ENCODE peak calls at places on chromosomes 5 and 9, in six cellular contexts. R, K, V, Z, X and U are unnamed samples.

GRCh38 chr9:100583019-100583802 is 5.3 kb downstream of the CAVIN4 start:
- DNase-seq in R (no peak), Z (no peak), X (no peak), K (no peak), V (no peak), U (no peak)

GRCh38 chr5:91225848-91226686 is 157.1 kb downstream of the ARRDC3 start:
- DNase-seq in Z (peak), X (peak), R (peak), K (peak), V (peak), U (no peak)

GRCh38 chr5:64074533-64074932 is 91.1 kb upstream of the RNF180 start:
- DNase-seq in X (peak), Z (no peak), V (peak), R (no peak), K (peak), U (no peak)

GRCh38 chr5:176726746-176727527 is 79.7 kb downstream of the TSPAN17 start:
- DNase-seq in V (no peak), R (no peak), Z (no peak), K (no peak), X (no peak), U (no peak)

GRCh38 chr9:91207481-91207888 is 154.2 kb downstream of the AUH start:
- DNase-seq in X (peak), V (no peak), K (no peak), Z (no peak), R (no peak), U (no peak)

GRCh38 chr5:84381501-84382362 is 2.9 kb downstream of the EDIL3 start:
- DNase-seq in Z (no peak), V (no peak), X (no peak), K (no peak), R (no peak), U (no peak)

GRCh38 chr5:157020508-157021213 is 38.3 kb downstream of the HAVCR1 start:
- DNase-seq in V (no peak), X (no peak), Z (no peak), K (no peak), R (no peak), U (no peak)

GRCh38 chr9:121292801-121293241 is 24.9 kb downstream of the GSN start:
- DNase-seq in X (no peak), Z (no peak), V (no peak), R (no peak), K (no peak), U (no peak)

GRCh38 chr9:36034911-36035490 is 1.7 kb upstream of the RECK start:
- DNase-seq in V (no peak), X (no peak), K (no peak), R (no peak), Z (no peak), U (no peak)

GRCh38 chr5:139414601-139415121 is 10.8 kb upstream of the SPATA24 start:
- DNase-seq in K (no peak), X (no peak), Z (no peak), R (no peak), V (no peak), U (no peak)
- TF ChIP-seq TAF1 in K (no peak), X (no peak), Z (no peak), R (no peak), V (no peak), U (no peak)

GRCh38 chr9:130201399-130201873 is 29.2 kb downstream of the NCS1 start:
- DNase-seq in V (no peak), K (no peak), X (no peak), R (no peak), Z (no peak), U (no peak)
- TF ChIP-seq POLR2AphosphoS5 in V (no peak), K (no peak), X (no peak), R (no peak), Z (no peak), U (no peak)

DNA sequence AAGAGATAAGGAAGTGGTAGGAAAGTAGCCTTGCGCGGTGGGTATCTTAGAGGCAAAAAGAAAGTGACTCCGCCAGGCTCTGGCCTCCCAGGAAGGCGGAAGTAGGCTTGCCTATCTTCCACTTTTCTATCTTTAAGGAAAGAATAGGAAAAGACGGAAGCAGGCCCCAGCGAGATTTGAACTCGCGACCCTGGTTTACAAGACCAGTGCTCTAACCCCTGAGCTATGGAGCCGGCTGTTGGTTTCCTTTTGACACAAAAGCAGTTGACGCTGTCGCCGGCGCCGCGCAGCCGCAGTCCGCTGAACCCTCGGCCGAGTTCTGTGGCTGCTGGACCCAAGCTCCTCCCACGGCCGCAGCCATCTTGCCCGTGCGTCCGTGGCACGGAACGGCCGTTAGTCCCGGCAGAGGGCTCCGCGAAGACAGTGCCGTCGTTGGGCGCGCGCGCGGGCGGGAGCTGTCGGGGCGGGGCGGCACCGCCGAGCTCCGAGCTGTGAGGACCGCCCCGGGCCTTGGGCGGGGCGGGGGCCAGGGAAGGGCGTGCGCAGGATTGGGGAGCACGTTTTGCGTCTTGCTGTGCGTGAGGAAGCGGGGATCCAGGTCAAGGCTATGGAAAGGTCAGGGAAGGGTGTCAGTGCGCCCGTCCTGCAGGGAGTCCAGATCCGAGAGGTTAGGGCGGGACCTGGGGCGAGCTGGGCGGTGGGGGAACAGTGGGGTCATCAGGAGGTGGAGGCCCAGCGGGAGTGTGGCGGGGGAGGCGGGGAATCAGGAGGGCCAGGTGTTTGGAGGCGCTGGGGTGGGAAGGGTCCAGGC is 13.3 kb downstream of the TRIM7 start:
- DNase-seq in X (peak), K (peak), V (peak), Z (peak), R (peak), U (peak)
- TF ChIP-seq POLR2A in X (no peak), K (peak), V (no peak), Z (peak), R (no peak), U (peak)

GRCh38 chr9:96219615-96220257 is 82.2 kb downstream of the HSD17B3 start:
- DNase-seq in X (no peak), V (no peak), Z (no peak), R (no peak), K (peak), U (peak)
- TF ChIP-seq TAF1 in X (no peak), V (no peak), Z (no peak), R (no peak), K (no peak), U (no peak)

GRCh38 chr9:85940275-85940831 is 593 bp upstream of the NAA35 start:
- DNase-seq in X (no peak), R (no peak), K (no peak), Z (no peak), V (no peak), U (no peak)
- TF ChIP-seq POLR2AphosphoS5 in X (peak), R (peak), K (peak), Z (peak), V (peak), U (peak)

GRCh38 chr5:122219767-122220166 is 90.4 kb downstream of the ZNF474 start:
- DNase-seq in Z (no peak), V (no peak), R (no peak), K (no peak), X (no peak), U (no peak)
- TF ChIP-seq POLR2A in Z (no peak), V (no peak), R (no peak), K (no peak), X (no peak), U (no peak)

GRCh38 chr5:132099073-132099748 is 25.6 kb downstream of the CSF2 start:
- DNase-seq in R (no peak), X (no peak), V (no peak), Z (peak), K (no peak), U (no peak)
- TF ChIP-seq TAF1 in R (no peak), X (no peak), V (no peak), Z (no peak), K (no peak), U (no peak)

GRCh38 chr9:71962328-71962727 is 50.9 kb downstream of the C9orf85 start:
- DNase-seq in X (no peak), K (no peak), Z (no peak), V (no peak), R (no peak), U (no peak)
- TF ChIP-seq POLR2AphosphoS5 in X (no peak), K (no peak), Z (no peak), V (no peak), R (no peak), U (no peak)